ENCODE peak calls at places on chromosome 17, in four cellular contexts. B is GM23248, N is mammary epithelial cell, M is endothelial cell of umbilical vein. K is an unnamed sample.

GRCh38 chr17:7322520-7323194 is 6.5 kb downstream of the NEURL4 start:
- DNase-seq in M (no peak), B (no peak), N (no peak), K (no peak)

GRCh38 chr17:68197091-68197996 is 50.5 kb upstream of the AMZ2 start:
- DNase-seq in B (no peak), M (no peak), N (no peak), K (no peak)

GRCh38 chr17:16425202-16425601 is 9.8 kb downstream of the TRPV2 start:
- DNase-seq in B (no peak), M (no peak), N (no peak), K (no peak)

GRCh38 chr17:80835816-80836657 is 155.6 kb upstream of the CHMP6 start:
- DNase-seq in B (no peak), M (no peak), N (no peak), K (no peak)

GRCh38 chr17:2905269-2905668 is 109.0 kb downstream of the RAP1GAP2 start:
- DNase-seq in M (no peak), N (no peak), B (no peak), K (no peak)

GRCh38 chr17:66748578-66748977 is 86.3 kb upstream of the CACNG5 start:
- DNase-seq in B (no peak), M (no peak), N (no peak), K (no peak)

GRCh38 chr17:28728364-28729200 is at the start of gene NEK8:
- DNase-seq in N (peak), B (peak), M (peak), K (peak)

GRCh38 chr17:82318772-82319606 is 1.6 kb upstream of the CD7 start:
- DNase-seq in B (no peak), M (no peak), N (no peak), K (no peak)

GRCh38 chr17:19958023-19958422 is 19.6 kb downstream of the AKAP10 start:
- DNase-seq in B (peak), M (peak), N (peak), K (peak)

GRCh38 chr17:17205368-17206148 is 575 bp downstream of the PLD6 start:
- DNase-seq in N (peak), B (peak), M (peak), K (peak)

GRCh38 chr17:44854201-44854600 is 6.5 kb downstream of the HIGD1B start:
- DNase-seq in B (no peak), M (no peak), N (no peak), K (no peak)

GRCh38 chr17:50319630-50320029 is 26.3 kb upstream of the XYLT2 start:
- DNase-seq in N (no peak), B (no peak), M (no peak), K (no peak)

GRCh38 chr17:4945944-4946280 is 2.4 kb downstream of the PFN1 start:
- DNase-seq in M (no peak), N (peak), B (peak), K (no peak)

GRCh38 chr17:39800540-39800939 is 62.8 kb downstream of the GRB7 start:
- DNase-seq in N (peak), B (no peak), M (no peak), K (no peak)

GRCh38 chr17:14845562-14846335 is 419.4 kb downstream of the PMP22 start:
- DNase-seq in M (no peak), N (peak), B (peak), K (no peak)

GRCh38 chr17:58316260-58316960 is 12.2 kb downstream of the TSPOAP1 start:
- DNase-seq in B (no peak), M (no peak), N (no peak), K (no peak)

GRCh38 chr17:44074911-44075285 is 4.4 kb downstream of the G6PC3 start:
- DNase-seq in B (no peak), M (no peak), N (no peak), K (no peak)

GRCh38 chr17:39612935-39613465 is 5.3 kb upstream of the NEUROD2 start:
- DNase-seq in M (no peak), N (no peak), B (no peak), K (no peak)

GRCh38 chr17:9020824-9021157 is 519 bp upstream of the NTN1 start:
- DNase-seq in M (no peak), B (no peak), N (no peak), K (no peak)
- TF ChIP-seq EZH2 in M (peak), B (no peak), N (no peak), K (no peak)

GRCh38 chr17:35352284-35352683 is 21.1 kb downstream of the SLFN11 start:
- DNase-seq in N (no peak), B (no peak), M (no peak), K (no peak)
- TF ChIP-seq EZH2 in N (no peak), B (no peak), M (no peak), K (no peak)

GRCh38 chr17:27578718-27579085 is 52.3 kb upstream of the LGALS9 start:
- DNase-seq in M (no peak), B (peak), N (peak), K (peak)

GRCh38 chr17:27581016-27581415 is 50.0 kb upstream of the LGALS9 start:
- DNase-seq in M (no peak), B (no peak), N (no peak), K (no peak)

GRCh38 chr17:27579897-27580321 is 51.1 kb upstream of the LGALS9 start:
- DNase-seq in N (no peak), B (no peak), M (no peak), K (no peak)

GRCh38 chr17:27577884-27578717 is 52.9 kb upstream of the LGALS9 start:
- DNase-seq in M (no peak), B (peak), N (no peak), K (peak)

GRCh38 chr17:27579304-27579703 is 51.7 kb upstream of the LGALS9 start:
- DNase-seq in B (no peak), N (no peak), M (peak), K (no peak)
- TF ChIP-seq EZH2 in B (no peak), N (no peak), M (no peak), K (no peak)

GRCh38 chr17:48513097-48513496 is 17.7 kb downstream of the HOXB1 start:
- DNase-seq in B (no peak), N (no peak), M (no peak), K (no peak)

GRCh38 chr17:48514483-48514876 is 16.3 kb downstream of the HOXB1 start:
- DNase-seq in M (no peak), N (no peak), B (no peak), K (no peak)

GRCh38 chr17:48510381-48510760 is 20.4 kb downstream of the HOXB1 start:
- DNase-seq in N (no peak), B (no peak), M (no peak), K (no peak)

GRCh38 chr17:48513653-48514482 is 16.9 kb downstream of the HOXB1 start:
- DNase-seq in B (no peak), M (no peak), N (no peak), K (no peak)

DNA sequence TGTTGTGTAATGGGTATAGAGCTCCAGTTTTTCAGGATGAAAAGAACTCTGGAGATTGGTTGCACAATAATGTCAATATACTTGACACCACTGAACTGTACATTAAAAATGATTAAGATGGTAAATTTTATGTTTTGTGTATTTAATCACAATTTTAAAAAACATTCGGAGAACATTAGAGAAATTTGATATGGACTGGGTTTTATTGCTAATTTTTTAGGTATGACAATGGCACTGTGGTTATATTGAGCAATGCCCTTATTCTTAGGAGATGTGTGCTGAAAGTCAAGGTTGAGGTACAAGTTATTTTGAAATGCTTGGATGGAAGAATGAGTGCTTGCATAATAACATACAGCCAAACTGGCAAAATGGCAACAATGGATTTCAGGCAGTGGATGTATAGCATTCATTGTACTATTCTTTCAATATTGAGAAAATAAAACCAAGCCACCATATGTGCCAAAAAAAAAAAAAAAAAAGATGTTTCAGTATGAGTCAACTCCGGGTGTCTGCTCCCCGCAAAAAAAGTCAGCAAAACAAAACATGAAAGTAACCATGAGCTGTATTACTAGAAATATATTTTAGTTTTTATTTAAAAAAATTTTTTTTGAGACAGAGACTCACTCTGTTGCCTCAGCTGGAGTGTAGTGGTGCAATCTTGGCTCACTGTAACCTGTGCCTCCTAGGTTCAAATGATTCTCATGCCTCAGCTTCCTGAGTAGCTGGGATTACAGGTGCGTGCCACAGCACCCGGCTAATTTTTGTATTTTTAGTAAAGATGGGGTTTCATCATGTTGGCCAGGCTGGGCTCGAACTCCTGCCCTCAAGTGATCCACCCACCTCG is 19.8 kb downstream of the HOXB1 start:
- DNase-seq in N (peak), B (peak), M (no peak), K (peak)
- TF ChIP-seq EZH2 in N (no peak), B (no peak), M (no peak), K (no peak)

DNA sequence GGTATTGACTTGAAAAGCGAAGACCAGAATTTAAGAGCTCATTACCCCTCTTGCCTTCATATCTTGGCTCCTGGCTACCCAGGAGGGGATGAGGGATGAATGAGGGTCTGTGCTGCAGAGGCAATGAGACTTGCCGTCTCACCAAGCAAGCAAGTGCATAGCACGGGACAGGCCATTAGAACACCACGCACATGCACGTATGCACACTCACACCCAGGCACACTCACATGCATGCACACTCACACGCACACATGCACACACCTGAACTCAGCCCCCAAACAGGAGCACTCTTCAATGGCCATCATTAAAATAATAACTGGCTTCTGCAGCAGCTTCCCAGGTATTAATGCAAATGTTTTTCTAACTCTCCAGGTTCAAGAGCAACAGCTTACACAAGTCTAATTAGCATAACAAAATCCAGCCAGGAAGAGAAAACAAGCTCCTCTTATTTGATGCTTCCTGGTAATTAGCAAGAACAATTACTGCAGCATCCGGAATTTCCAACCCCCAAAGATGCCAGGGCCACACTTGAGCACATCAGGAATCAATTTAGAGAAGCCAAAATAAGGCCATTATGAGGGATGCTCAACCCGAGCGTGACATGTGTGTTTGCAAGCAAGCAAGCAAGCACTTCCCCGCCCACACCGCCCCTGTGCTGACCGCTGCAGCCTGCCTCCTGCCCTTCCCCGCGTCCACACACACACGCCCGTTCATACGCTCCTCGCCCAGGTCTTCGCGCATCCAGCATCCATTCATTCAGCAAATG is 171.6 kb upstream of the TNRC6C start:
- DNase-seq in N (no peak), M (no peak), B (peak), K (no peak)
- TF ChIP-seq EZH2 in N (no peak), M (no peak), B (no peak), K (no peak)

K was measured in astrocyte.